ENCODE peak calls at places on chromosomes 12 and 14, in five cellular contexts. One of them, this sample, is unnamed.
A peak's percentile ranks its signal among the peaks of the same experiment; 100 is the strongest.

GRCh38 chr12:121820056-121820455 is 16.2 kb downstream of the SETD1B start:
- DNase-seq in HepG2: no peak
- DNase-seq in K562: no peak
- DNase-seq in A549: no peak
- DNase-seq in WTC11: no peak
- DNase-seq in this sample: no peak

GRCh38 chr12:117273091-117273490 is 82.8 kb upstream of the FBXO21 start:
- DNase-seq in K562: no peak
- DNase-seq in WTC11: no peak
- DNase-seq in HepG2: no peak
- DNase-seq in A549: no peak
- DNase-seq in this sample: no peak

GRCh38 chr12:78194448-78194847 is 363.8 kb downstream of the NAV3 start:
- DNase-seq in K562: no peak
- DNase-seq in WTC11: no peak
- DNase-seq in HepG2: no peak
- DNase-seq in A549: no peak
- DNase-seq in this sample: no peak

GRCh38 chr14:74988131-74988530 is 14.6 kb upstream of the EIF2B2 start:
- DNase-seq in A549: peak; percentile 27
- DNase-seq in K562: peak; percentile 1
- DNase-seq in WTC11: no peak
- DNase-seq in HepG2: no peak
- DNase-seq in this sample: no peak

GRCh38 chr12:124177276-124177950 is 117.5 kb upstream of the RFLNA start:
- DNase-seq in WTC11: no peak
- DNase-seq in A549: no peak
- DNase-seq in HepG2: no peak
- DNase-seq in K562: no peak
- DNase-seq in this sample: no peak

GRCh38 chr12:6708968-6709394 is 8.4 kb upstream of the PIANP start:
- DNase-seq in HepG2: no peak
- DNase-seq in A549: no peak
- DNase-seq in K562: no peak
- DNase-seq in WTC11: no peak
- DNase-seq in this sample: no peak

GRCh38 chr12:123485756-123486155 is 27.8 kb downstream of the SNRNP35 start:
- DNase-seq in WTC11: no peak
- DNase-seq in K562: no peak
- DNase-seq in A549: no peak
- DNase-seq in HepG2: no peak
- DNase-seq in this sample: no peak

GRCh38 chr14:38285962-38286361 is 30.1 kb upstream of the CLEC14A start:
- DNase-seq in A549: no peak
- DNase-seq in K562: no peak
- DNase-seq in WTC11: no peak
- DNase-seq in HepG2: no peak
- DNase-seq in this sample: no peak

GRCh38 chr12:32183646-32184045 is 77.0 kb downstream of the BICD1 start:
- DNase-seq in K562: no peak
- DNase-seq in WTC11: no peak
- DNase-seq in A549: no peak
- DNase-seq in HepG2: peak; percentile 48
- DNase-seq in this sample: no peak

GRCh38 chr12:92784795-92785562 is 82.2 kb downstream of the PLEKHG7 start:
- DNase-seq in A549: peak; percentile 67
- DNase-seq in HepG2: peak; percentile 85
- DNase-seq in K562: peak; percentile 72
- DNase-seq in WTC11: no peak
- DNase-seq in this sample: peak; percentile 70

GRCh38 chr14:22598896-22599244 is 770 bp downstream of the ABHD4 start:
- DNase-seq in A549: peak; percentile 81
- DNase-seq in HepG2: peak; percentile 82
- DNase-seq in WTC11: no peak
- DNase-seq in K562: peak; percentile 55
- DNase-seq in this sample: no peak

GRCh38 chr12:90015228-90015627 is 306.6 kb upstream of the ATP2B1 start:
- DNase-seq in A549: no peak
- DNase-seq in HepG2: no peak
- DNase-seq in WTC11: no peak
- DNase-seq in K562: no peak
- DNase-seq in this sample: no peak

GRCh38 chr14:89027097-89027740 is 202.8 kb downstream of the TTC8 start:
- DNase-seq in HepG2: peak; percentile 21
- DNase-seq in K562: peak; percentile 83
- DNase-seq in A549: peak; percentile 72
- DNase-seq in WTC11: peak; percentile 75
- DNase-seq in this sample: no peak

GRCh38 chr12:104575442-104575841 is 118.7 kb downstream of the CHST11 start:
- DNase-seq in K562: no peak
- DNase-seq in A549: no peak
- DNase-seq in HepG2: no peak
- DNase-seq in WTC11: no peak
- DNase-seq in this sample: no peak

GRCh38 chr14:102221026-102221425 is 81.3 kb downstream of the WDR20 start:
- DNase-seq in K562: no peak
- DNase-seq in A549: no peak
- DNase-seq in WTC11: no peak
- DNase-seq in HepG2: no peak
- DNase-seq in this sample: no peak

GRCh38 chr14:54637829-54638446 is 71.0 kb downstream of the SAMD4A start:
- DNase-seq in A549: no peak
- DNase-seq in HepG2: no peak
- DNase-seq in WTC11: no peak
- DNase-seq in K562: no peak
- DNase-seq in this sample: no peak

GRCh38 chr14:79161576-79161975 is 991.4 kb downstream of the NRXN3 start:
- DNase-seq in WTC11: peak; percentile 59
- DNase-seq in A549: no peak
- DNase-seq in HepG2: no peak
- DNase-seq in K562: no peak
- DNase-seq in this sample: no peak

GRCh38 chr12:45357547-45358417 is 141.9 kb downstream of the ANO6 start:
- DNase-seq in WTC11: no peak
- DNase-seq in HepG2: peak; percentile 6
- DNase-seq in A549: no peak
- DNase-seq in K562: no peak
- DNase-seq in this sample: no peak

GRCh38 chr12:68349083-68349700 is 17.0 kb upstream of the MDM1 start:
- DNase-seq in K562: no peak
- DNase-seq in A549: no peak
- DNase-seq in WTC11: no peak
- DNase-seq in HepG2: no peak
- DNase-seq in this sample: no peak

GRCh38 chr12:6123258-6123657 is 1.2 kb downstream of the VWF start:
- DNase-seq in A549: no peak
- DNase-seq in WTC11: no peak
- DNase-seq in HepG2: no peak
- DNase-seq in K562: no peak
- DNase-seq in this sample: no peak

GRCh38 chr12:53145383-53145782 is 35.1 kb upstream of the ZNF740 start:
- DNase-seq in K562: no peak
- DNase-seq in HepG2: peak; percentile 84
- DNase-seq in WTC11: no peak
- DNase-seq in A549: no peak
- DNase-seq in this sample: no peak

GRCh38 chr12:65811968-65812700 is 12.1 kb upstream of the HMGA2 start:
- DNase-seq in A549: no peak
- DNase-seq in WTC11: no peak
- DNase-seq in K562: no peak
- DNase-seq in HepG2: no peak
- DNase-seq in this sample: no peak

GRCh38 chr12:74890237-74890599 is 319.4 kb downstream of the KCNC2 start:
- DNase-seq in HepG2: peak; percentile 15
- DNase-seq in A549: peak; percentile 49
- DNase-seq in WTC11: no peak
- DNase-seq in K562: no peak
- DNase-seq in this sample: no peak

GRCh38 chr12:83196694-83197350 is 510.1 kb downstream of the TMTC2 start:
- DNase-seq in K562: no peak
- DNase-seq in HepG2: no peak
- DNase-seq in A549: no peak
- DNase-seq in WTC11: no peak
- DNase-seq in this sample: no peak

GRCh38 chr14:90111895-90112534 is 50.2 kb downstream of the KCNK13 start:
- DNase-seq in WTC11: no peak
- DNase-seq in K562: no peak
- DNase-seq in A549: peak; percentile 24
- DNase-seq in HepG2: peak; percentile 12
- DNase-seq in this sample: no peak

GRCh38 chr14:90114554-90114953 is 52.8 kb downstream of the KCNK13 start:
- DNase-seq in WTC11: no peak
- DNase-seq in K562: no peak
- DNase-seq in HepG2: peak; percentile 5
- DNase-seq in A549: peak; percentile 11
- DNase-seq in this sample: no peak

GRCh38 chr14:90115780-90116179 is 54.0 kb downstream of the KCNK13 start:
- DNase-seq in A549: no peak
- DNase-seq in K562: no peak
- DNase-seq in WTC11: no peak
- DNase-seq in HepG2: no peak
- DNase-seq in this sample: no peak

DNA sequence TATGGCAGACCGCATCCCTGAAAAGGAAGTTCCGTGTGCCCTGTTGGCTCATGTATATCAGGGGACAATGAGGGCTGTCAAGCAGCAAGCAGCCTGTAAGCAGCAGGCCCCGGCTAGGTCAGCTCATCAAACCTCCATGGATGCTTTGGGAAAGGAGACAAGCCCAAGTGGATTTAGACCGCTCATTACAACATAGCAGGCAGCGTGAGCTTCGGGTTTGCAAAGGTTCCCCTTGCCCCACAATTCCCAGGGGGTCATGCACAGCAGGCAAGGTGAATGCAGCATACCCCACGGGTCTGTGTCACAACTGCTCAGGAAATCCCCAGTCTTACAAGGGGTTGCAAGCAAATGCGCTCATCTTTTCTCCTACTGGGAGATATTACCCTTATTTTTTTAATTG is 54.6 kb downstream of the KCNK13 start:
- DNase-seq in HepG2: no peak
- DNase-seq in WTC11: no peak
- DNase-seq in K562: no peak
- DNase-seq in A549: no peak
- DNase-seq in this sample: no peak
- TF ChIP-seq ESRRA in HepG2: no peak
- TF ChIP-seq ESRRA in WTC11: no peak
- TF ChIP-seq ESRRA in K562: no peak
- TF ChIP-seq ESRRA in A549: no peak
- TF ChIP-seq ESRRA in this sample: no peak

DNA sequence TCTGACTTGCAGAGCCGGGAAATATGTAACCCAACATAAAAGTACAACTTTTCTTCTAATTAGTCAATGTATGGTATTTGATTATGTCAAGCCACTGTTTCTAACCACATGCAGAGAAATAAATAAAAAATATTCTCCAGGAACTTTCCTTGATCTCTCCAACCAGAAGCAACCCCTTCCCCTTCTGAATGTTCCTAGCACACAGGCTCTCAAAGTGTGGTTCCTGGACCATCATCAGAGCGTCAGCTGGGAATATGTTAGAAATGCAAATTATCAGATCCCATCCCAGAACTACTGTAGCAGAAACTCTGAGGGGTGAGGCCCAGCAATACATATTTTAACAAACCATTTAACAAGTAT is 21.0 kb upstream of the ITPR2 start:
- DNase-seq in A549: no peak
- DNase-seq in HepG2: no peak
- DNase-seq in K562: no peak
- DNase-seq in WTC11: no peak
- DNase-seq in this sample: no peak
- TF ChIP-seq ESRRA in A549: no peak
- TF ChIP-seq ESRRA in HepG2: no peak
- TF ChIP-seq ESRRA in K562: no peak
- TF ChIP-seq ESRRA in WTC11: no peak
- TF ChIP-seq ESRRA in this sample: no peak

GRCh38 chr14:20499108-20499507 is 6.2 kb upstream of the RNASE10 start:
- DNase-seq in K562: no peak
- DNase-seq in HepG2: no peak
- DNase-seq in A549: no peak
- DNase-seq in WTC11: no peak
- DNase-seq in this sample: no peak

GRCh38 chr14:20503905-20504304 is 1.4 kb upstream of the RNASE10 start:
- DNase-seq in WTC11: no peak
- DNase-seq in HepG2: no peak
- DNase-seq in A549: no peak
- DNase-seq in K562: no peak
- DNase-seq in this sample: no peak

GRCh38 chr14:20499881-20500280 is 5.5 kb upstream of the RNASE10 start:
- DNase-seq in A549: no peak
- DNase-seq in K562: no peak
- DNase-seq in WTC11: no peak
- DNase-seq in HepG2: no peak
- DNase-seq in this sample: no peak

GRCh38 chr14:20498622-20499021 is 6.7 kb upstream of the RNASE10 start:
- DNase-seq in WTC11: no peak
- DNase-seq in HepG2: no peak
- DNase-seq in K562: no peak
- DNase-seq in A549: no peak
- DNase-seq in this sample: no peak

DNA sequence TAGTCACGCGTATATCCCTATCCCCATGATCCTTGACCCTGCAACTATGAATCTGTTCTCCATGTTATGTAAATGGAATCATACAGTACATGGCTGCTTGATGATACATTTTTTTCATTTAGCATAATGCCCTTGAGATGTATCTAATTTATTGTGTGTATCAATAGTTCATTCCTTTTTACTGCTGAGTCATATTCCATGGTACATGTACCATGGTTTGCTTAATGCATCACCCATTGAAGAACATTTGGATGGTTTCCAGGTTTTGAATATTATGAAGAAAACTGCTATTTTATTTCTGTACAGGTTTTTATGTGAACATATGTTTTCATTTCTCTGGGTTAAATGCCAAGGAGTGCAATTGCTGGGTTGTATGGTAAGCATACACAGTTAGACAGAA is 4.0 kb upstream of the RNASE10 start:
- DNase-seq in WTC11: no peak
- DNase-seq in K562: no peak
- DNase-seq in A549: no peak
- DNase-seq in HepG2: no peak
- DNase-seq in this sample: no peak
- TF ChIP-seq ESRRA in WTC11: no peak
- TF ChIP-seq ESRRA in K562: no peak
- TF ChIP-seq ESRRA in A549: no peak
- TF ChIP-seq ESRRA in HepG2: no peak
- TF ChIP-seq ESRRA in this sample: no peak

GRCh38 chr12:111942557-111942956 is 70.4 kb downstream of the TMEM116 start:
- DNase-seq in A549: no peak
- DNase-seq in WTC11: no peak
- DNase-seq in HepG2: no peak
- DNase-seq in K562: no peak
- DNase-seq in this sample: no peak

DNA sequence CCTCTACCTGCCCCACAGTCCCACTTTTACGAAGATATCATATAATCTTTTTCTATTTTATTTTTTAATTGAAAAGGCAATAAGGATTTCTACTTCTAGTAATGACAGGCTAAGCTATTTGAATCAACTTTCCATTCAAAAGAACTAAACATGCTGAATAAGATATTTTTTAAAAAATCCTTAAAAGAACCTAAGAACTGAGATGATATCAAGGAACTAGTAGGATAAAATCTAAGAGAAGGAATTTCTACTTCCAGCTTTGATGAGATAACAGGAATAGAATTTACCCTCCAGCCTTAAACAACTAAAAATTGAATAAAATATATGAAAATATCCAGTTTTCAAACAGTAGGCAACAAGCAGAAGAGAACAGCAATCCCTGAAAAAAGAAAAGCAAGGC is 69.0 kb downstream of the TMEM116 start:
- DNase-seq in WTC11: no peak
- DNase-seq in K562: no peak
- DNase-seq in HepG2: no peak
- DNase-seq in A549: no peak
- DNase-seq in this sample: no peak
- TF ChIP-seq ESRRA in WTC11: no peak
- TF ChIP-seq ESRRA in K562: no peak
- TF ChIP-seq ESRRA in HepG2: no peak
- TF ChIP-seq ESRRA in A549: no peak
- TF ChIP-seq ESRRA in this sample: no peak